ENCODE peak calls at places on chromosomes 13 and 19, in eight cellular contexts. A, D, R, Z, M, L, W and H are unnamed samples.

GRCh38 chr19:37986048-37986750 is 79.2 kb downstream of the SIPA1L3 start:
- DNase-seq in L (no peak), Z (no peak), M (no peak), W (peak), R (no peak), D (no peak), A (no peak), H (no peak)

GRCh38 chr13:42969558-42970172 is 22.4 kb downstream of the EPSTI1 start:
- DNase-seq in A (peak), R (peak), M (peak), Z (peak), L (peak), W (peak), D (peak), H (no peak)

GRCh38 chr19:22199171-22199570 is 2.4 kb upstream of the ZNF676 start:
- DNase-seq in M (no peak), W (no peak), Z (no peak), A (no peak), L (no peak), R (no peak), D (no peak), H (no peak)

GRCh38 chr13:110329798-110330461 is 22.8 kb downstream of the COL4A2 start:
- DNase-seq in A (peak), R (no peak), D (no peak), M (no peak), Z (no peak), W (no peak), L (peak), H (no peak)

GRCh38 chr19:42174188-42174587 is 41.9 kb upstream of the POU2F2 start:
- DNase-seq in W (no peak), Z (no peak), D (no peak), R (no peak), M (no peak), A (no peak), L (no peak), H (no peak)

GRCh38 chr13:24670927-24671326 is 9.3 kb upstream of the ATP12A start:
- DNase-seq in Z (no peak), D (peak), R (no peak), M (no peak), A (peak), L (no peak), W (peak), H (no peak)

GRCh38 chr19:437027-437426 is 23.8 kb downstream of the SHC2 start:
- DNase-seq in L (no peak), W (no peak), Z (no peak), A (no peak), M (no peak), R (no peak), D (no peak), H (no peak)

GRCh38 chr13:107581009-107581408 is 634.3 kb downstream of the LIG4 start:
- DNase-seq in R (no peak), Z (no peak), L (no peak), W (no peak), A (no peak), D (no peak), M (no peak), H (no peak)

GRCh38 chr19:4227771-4228170 is 1.6 kb upstream of the EBI3 start:
- DNase-seq in D (no peak), M (no peak), W (no peak), A (no peak), R (no peak), L (no peak), Z (no peak), H (no peak)

GRCh38 chr13:42272115-42272756 is at the start of gene AKAP11:
- DNase-seq in M (no peak), A (peak), R (peak), Z (peak), L (peak), W (peak), D (peak), H (peak)

GRCh38 chr13:40152145-40152544 is 496.7 kb downstream of the COG6 start:
- DNase-seq in L (peak), R (no peak), A (peak), D (no peak), W (no peak), M (no peak), Z (no peak), H (no peak)

GRCh38 chr19:13262450-13262849 is 112.2 kb downstream of the IER2 start:
- DNase-seq in D (no peak), Z (no peak), A (peak), L (peak), W (peak), M (no peak), R (no peak), H (no peak)

GRCh38 chr13:24074687-24075086 is 85.8 kb upstream of the SPATA13 start:
- DNase-seq in M (no peak), W (no peak), D (no peak), R (no peak), Z (no peak), A (no peak), L (no peak), H (no peak)

GRCh38 chr13:93227906-93228801 is 1.5 kb downstream of the GPC6 start:
- DNase-seq in W (no peak), M (peak), Z (no peak), L (peak), A (peak), R (peak), D (peak), H (no peak)

GRCh38 chr13:42561752-42562467 is 12.0 kb upstream of the TNFSF11 start:
- DNase-seq in R (no peak), D (no peak), L (no peak), Z (no peak), W (no peak), M (no peak), A (no peak), H (no peak)

GRCh38 chr19:56405062-56405461 is 930 bp downstream of the ZNF583 start:
- DNase-seq in A (no peak), R (no peak), M (no peak), L (no peak), W (no peak), D (no peak), Z (no peak), H (no peak)

GRCh38 chr13:40756042-40756441 is 14.9 kb downstream of the MRPS31 start:
- DNase-seq in Z (no peak), W (no peak), D (no peak), R (no peak), L (no peak), M (no peak), A (no peak), H (no peak)

GRCh38 chr13:102657630-102658029 is 37.2 kb downstream of the METTL21C start:
- DNase-seq in W (no peak), L (no peak), Z (no peak), D (no peak), R (no peak), M (no peak), A (peak), H (no peak)
- TF ChIP-seq CTCF in W (peak), L (peak), Z (peak), D (peak), R (peak), M (no peak), A (peak), H (peak)

DNA sequence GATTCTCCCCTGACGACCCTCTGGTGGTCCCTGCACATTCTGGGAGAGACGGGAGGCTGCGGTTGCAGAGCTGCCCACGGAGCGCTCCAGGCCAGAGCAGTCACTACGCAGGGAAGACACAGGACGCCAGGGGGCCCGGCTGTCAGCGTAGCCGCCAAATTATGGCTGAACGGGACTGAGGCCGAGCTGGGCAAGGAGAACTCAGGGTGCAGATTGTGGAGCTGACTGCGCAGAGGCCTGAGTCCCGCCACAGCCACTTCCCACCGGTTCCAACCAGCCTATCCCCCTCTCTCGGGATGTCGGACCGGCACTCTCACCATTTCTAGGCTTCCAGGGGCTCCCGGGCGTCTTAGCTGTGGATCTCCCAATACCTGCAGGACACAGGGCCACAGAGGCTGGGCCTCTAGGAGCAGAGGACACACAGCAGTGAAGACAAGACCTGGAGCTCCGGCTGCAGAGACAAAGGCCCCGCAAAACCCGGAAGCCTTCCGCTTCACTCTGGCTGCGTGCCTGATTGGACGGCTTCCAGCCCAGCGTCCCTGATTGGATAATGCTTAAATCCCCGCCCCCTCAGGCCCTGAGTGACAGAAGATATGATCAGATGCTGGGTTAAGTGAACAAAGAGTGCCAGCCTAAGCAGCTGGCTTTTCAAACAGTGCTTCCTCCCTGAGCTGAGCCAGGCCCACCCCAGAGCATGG is at the start of gene ZNF737:
- DNase-seq in D (peak), M (peak), R (peak), Z (peak), A (peak), W (peak), L (peak), H (peak)
- TF ChIP-seq CTCF in D (peak), M (peak), R (no peak), Z (no peak), A (peak), W (peak), L (no peak), H (peak)

GRCh38 chr13:26183416-26183815 is 38.7 kb downstream of the RNF6 start:
- DNase-seq in L (no peak), R (no peak), M (no peak), Z (no peak), W (peak), D (no peak), A (no peak), H (no peak)

GRCh38 chr13:26185720-26186119 is 36.4 kb downstream of the RNF6 start:
- DNase-seq in M (no peak), W (no peak), R (no peak), Z (no peak), L (no peak), D (no peak), A (no peak), H (no peak)

GRCh38 chr13:26184791-26185250 is 37.3 kb downstream of the RNF6 start:
- DNase-seq in W (peak), Z (peak), D (peak), R (peak), M (peak), A (peak), L (peak), H (no peak)

GRCh38 chr13:26186995-26187394 is 35.1 kb downstream of the RNF6 start:
- DNase-seq in Z (no peak), M (peak), W (no peak), D (no peak), A (no peak), R (no peak), L (no peak), H (no peak)

GRCh38 chr13:26186141-26186870 is 35.8 kb downstream of the RNF6 start:
- DNase-seq in M (peak), A (peak), W (peak), Z (peak), D (peak), L (peak), R (peak), H (peak)
- TF ChIP-seq CTCF in M (peak), A (peak), W (peak), Z (peak), D (peak), L (no peak), R (no peak), H (peak)

GRCh38 chr13:111424134-111424533 is 103.7 kb downstream of the TEX29 start:
- DNase-seq in D (no peak), L (no peak), A (no peak), W (no peak), R (no peak), M (no peak), Z (no peak), H (no peak)
- TF ChIP-seq CTCF in D (no peak), L (no peak), A (no peak), W (no peak), R (no peak), M (no peak), Z (no peak), H (no peak)

DNA sequence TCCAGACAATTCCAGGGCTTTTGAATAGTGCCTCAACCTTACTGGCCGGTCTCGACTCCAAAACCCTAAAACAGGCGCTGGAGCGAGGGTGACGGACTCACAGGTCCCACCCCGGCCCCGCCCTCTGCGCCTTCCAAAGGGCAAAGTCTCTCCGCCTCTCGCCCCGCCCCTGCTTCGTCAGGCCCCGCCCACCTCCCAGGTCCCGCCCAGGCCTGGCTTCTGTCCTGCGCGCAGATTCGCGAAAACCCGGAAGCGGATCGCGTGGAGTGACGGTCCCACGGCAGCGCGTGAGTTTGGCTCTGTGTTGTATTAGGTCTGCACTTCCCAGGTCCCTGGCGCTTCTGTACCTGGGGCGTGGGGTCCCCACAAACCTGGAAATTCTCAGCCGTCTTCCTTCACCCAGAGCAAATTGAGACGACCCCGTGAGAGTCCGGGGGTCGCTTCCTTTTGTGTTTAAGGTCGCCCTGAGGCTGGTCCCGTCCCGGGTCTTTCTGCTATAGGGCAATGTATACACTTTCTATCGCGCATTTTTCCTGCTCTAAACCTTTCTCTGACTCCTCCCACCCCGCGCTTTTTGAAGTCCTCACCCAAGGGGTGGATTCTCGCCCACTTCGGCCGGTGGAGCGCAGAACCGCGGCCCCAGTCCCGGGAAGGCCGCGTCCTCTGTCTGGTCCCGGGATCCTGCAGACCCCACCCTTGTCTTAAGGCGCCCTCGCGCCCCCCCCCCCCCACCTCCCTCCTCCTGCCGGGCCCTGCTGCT is at the start of gene ZNF813:
- DNase-seq in A (peak), R (peak), W (peak), Z (peak), D (peak), L (peak), M (peak), H (peak)
- TF ChIP-seq CTCF in A (no peak), R (no peak), W (no peak), Z (no peak), D (no peak), L (no peak), M (no peak), H (no peak)

DNA sequence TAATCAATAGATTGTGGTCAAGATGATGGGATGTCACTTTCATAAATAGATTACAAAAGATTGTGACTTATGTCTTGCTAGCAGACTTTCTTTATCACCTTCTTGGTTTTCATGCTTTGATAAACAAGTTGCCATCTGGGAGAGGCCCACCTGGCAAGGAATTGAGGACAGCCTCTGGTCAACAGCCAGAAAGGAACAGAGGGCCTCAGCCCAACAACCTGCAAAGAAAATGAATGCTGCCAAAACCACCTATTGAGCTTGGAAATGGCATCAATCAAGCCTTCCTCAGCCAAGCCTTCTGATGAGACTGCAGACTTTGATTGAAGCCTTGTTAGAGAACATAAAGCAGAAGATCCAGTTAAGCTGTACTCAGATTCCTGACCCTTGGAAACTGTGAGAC is 288.6 kb downstream of the SPRY2 start:
- DNase-seq in W (no peak), R (no peak), M (no peak), Z (no peak), A (no peak), D (no peak), L (no peak), H (no peak)
- TF ChIP-seq CTCF in W (no peak), R (no peak), M (no peak), Z (no peak), A (no peak), D (no peak), L (no peak), H (no peak)

DNA sequence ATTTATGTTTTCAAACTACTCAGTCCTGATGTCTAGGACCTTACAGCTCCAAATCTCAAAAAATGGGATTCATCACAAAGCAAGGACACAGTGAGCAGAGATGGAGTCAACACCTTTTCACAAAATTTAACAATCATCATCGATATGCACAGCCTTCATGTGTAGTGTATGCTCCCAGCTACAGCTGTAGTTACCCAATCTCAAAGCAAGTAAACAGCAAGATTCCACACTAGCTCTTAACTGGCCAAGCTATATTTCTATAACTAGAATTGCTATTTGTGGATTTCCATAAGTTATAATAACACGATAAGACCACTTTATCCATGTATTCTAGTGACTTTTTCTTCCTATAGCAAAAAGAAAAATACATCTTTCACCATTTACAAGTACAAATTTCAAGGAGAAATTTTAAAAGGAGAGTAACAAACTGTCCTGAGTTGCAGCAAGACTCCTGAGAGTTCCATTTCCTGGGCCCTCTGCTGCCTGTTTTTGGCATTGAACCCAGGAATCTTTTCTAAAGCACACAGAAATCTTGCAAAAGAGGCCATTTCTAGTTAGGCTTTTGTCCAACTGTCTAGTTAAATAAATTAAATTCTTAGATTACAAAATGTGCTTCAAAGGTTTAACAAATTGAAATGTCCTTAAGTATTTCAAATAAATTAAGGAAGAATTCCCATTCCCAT is 460.6 kb downstream of the FGF14 start:
- DNase-seq in D (no peak), A (peak), R (peak), W (no peak), M (no peak), Z (no peak), L (no peak), H (no peak)
- TF ChIP-seq CTCF in D (no peak), A (peak), R (peak), W (no peak), M (no peak), Z (no peak), L (peak), H (peak)

DNA sequence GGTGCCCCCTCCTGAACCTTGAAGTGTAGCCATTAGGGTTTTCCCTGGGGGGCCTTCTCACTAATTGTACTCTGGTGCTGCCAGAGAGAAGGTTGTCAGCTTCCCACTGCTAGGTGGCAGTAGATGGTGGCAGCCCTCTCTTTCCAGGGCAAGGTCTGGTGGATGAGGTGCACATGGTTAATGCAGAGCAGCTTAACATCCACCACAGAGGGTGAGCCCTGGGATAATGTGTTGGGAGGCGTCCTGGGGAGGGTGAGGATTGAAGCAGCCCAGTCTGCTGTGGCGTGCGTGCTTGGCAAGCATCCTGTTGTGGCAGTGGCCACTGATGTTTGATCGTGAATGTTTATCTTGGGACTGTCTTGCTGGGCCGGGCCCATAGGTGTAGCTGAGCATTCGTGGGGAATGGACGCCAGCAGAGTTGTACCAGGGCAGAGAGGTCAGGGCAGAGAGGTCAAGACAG is 5.8 kb downstream of the EGLN2 start:
- DNase-seq in D (no peak), R (no peak), A (no peak), Z (peak), M (no peak), L (no peak), W (peak), H (no peak)
- TF ChIP-seq CTCF in D (no peak), R (no peak), A (peak), Z (no peak), M (no peak), L (no peak), W (peak), H (peak)